ENCODE peak calls at places on chromosome 19, in four cellular contexts. H is BJ, U is fibroblast of villous mesenchyme, T is left ventricle myocardium inferior. M is an unnamed sample.

GRCh38 chr19:13056052-13056660 is 46.5 kb downstream of the LYL1 start:
- DNase-seq in T (peak), U (peak), H (no peak), M (no peak)

GRCh38 chr19:2014731-2015610 is 543 bp downstream of the BTBD2 start:
- DNase-seq in U (no peak), H (no peak), T (no peak), M (peak)

GRCh38 chr19:3801412-3802096 is 15.4 kb upstream of the MATK start:
- DNase-seq in H (no peak), T (peak), U (no peak), M (peak)

GRCh38 chr19:14383898-14384669 is 2.8 kb downstream of the ADGRE5 start:
- DNase-seq in U (peak), T (no peak), H (no peak), M (peak)

GRCh38 chr19:16473875-16474397 is 2.2 kb upstream of the EPS15L1 start:
- DNase-seq in H (no peak), T (no peak), U (no peak), M (no peak)

GRCh38 chr19:35925501-35925900 is 10.7 kb upstream of the LRFN3 start:
- DNase-seq in U (no peak), H (no peak), T (no peak), M (no peak)

GRCh38 chr19:6740589-6741348 is 1.3 kb downstream of the TRIP10 start:
- DNase-seq in H (no peak), U (peak), T (peak), M (no peak)

GRCh38 chr19:8641908-8642547 is 11.6 kb downstream of the NFILZ start:
- DNase-seq in H (no peak), T (no peak), U (peak), M (peak)

GRCh38 chr19:19627442-19627715 is 641 bp downstream of the LPAR2 start:
- DNase-seq in U (no peak), T (no peak), H (no peak), M (no peak)

GRCh38 chr19:5914946-5915781 is 1.1 kb downstream of the CAPS start:
- DNase-seq in U (no peak), H (no peak), T (no peak), M (no peak)

GRCh38 chr19:15583346-15583745 is 31.7 kb upstream of the CYP4F8 start:
- DNase-seq in U (no peak), T (no peak), H (no peak), M (no peak)

GRCh38 chr19:20167020-20167644 is at the start of gene ZNF486:
- DNase-seq in U (peak), H (peak), T (peak), M (peak)

GRCh38 chr19:29188704-29189375 is 24.1 kb downstream of the UQCRFS1 start:
- DNase-seq in U (no peak), T (no peak), H (no peak), M (no peak)

GRCh38 chr19:55487884-55488687 is at the start of gene SSC5D:
- DNase-seq in T (no peak), H (no peak), U (no peak), M (no peak)

GRCh38 chr19:5125376-5125775 is 156.5 kb downstream of the KDM4B start:
- DNase-seq in T (no peak), U (no peak), H (no peak), M (no peak)

GRCh38 chr19:2270572-2271515 is 11.1 kb downstream of the PEAK3 start:
- DNase-seq in H (no peak), U (peak), T (peak), M (peak)

GRCh38 chr19:45424191-45425058 is 708 bp upstream of the ERCC1 start:
- DNase-seq in T (peak), U (peak), H (peak), M (no peak)

GRCh38 chr19:21835429-21835809 is 563 bp downstream of the ZNF43 start:
- DNase-seq in H (no peak), T (no peak), U (no peak), M (no peak)

GRCh38 chr19:15846923-15847322 is 31.5 kb upstream of the OR10H1 start:
- DNase-seq in T (no peak), U (no peak), H (no peak), M (no peak)

GRCh38 chr19:3507371-3508120 is 1.4 kb downstream of the FZR1 start:
- DNase-seq in T (no peak), U (peak), H (no peak), M (no peak)

GRCh38 chr19:5403968-5404640 is 51.1 kb upstream of the ZNRF4 start:
- DNase-seq in H (peak), T (peak), U (peak), M (peak)

GRCh38 chr19:8306235-8307054 is 1.7 kb downstream of the CD320 start:
- DNase-seq in T (no peak), H (no peak), U (no peak), M (no peak)

GRCh38 chr19:14475251-14476073 is at the start of gene PTGER1:
- DNase-seq in H (no peak), T (no peak), U (peak), M (peak)

GRCh38 chr19:28711401-28711800 is 501.6 kb downstream of the UQCRFS1 start:
- DNase-seq in H (no peak), T (no peak), U (no peak), M (no peak)

GRCh38 chr19:17681505-17682125 is 6.5 kb downstream of the UNC13A start:
- DNase-seq in H (no peak), T (peak), U (peak), M (peak)

GRCh38 chr19:1668339-1669123 is 16.1 kb upstream of the TCF3 start:
- DNase-seq in U (no peak), T (no peak), H (no peak), M (peak)

GRCh38 chr19:1171755-1172352 is 2.2 kb downstream of the SBNO2 start:
- DNase-seq in H (no peak), T (no peak), U (no peak), M (no peak)

GRCh38 chr19:5967994-5968430 is 9.9 kb downstream of the RANBP3 start:
- DNase-seq in H (no peak), T (peak), U (peak), M (peak)

GRCh38 chr19:45231891-45232290 is 13.3 kb downstream of the EXOC3L2 start:
- DNase-seq in T (no peak), H (no peak), U (no peak), M (no peak)

GRCh38 chr19:2923510-2923909 is 21.3 kb downstream of the ZNF77 start:
- DNase-seq in H (peak), U (peak), T (no peak), M (no peak)

DNA sequence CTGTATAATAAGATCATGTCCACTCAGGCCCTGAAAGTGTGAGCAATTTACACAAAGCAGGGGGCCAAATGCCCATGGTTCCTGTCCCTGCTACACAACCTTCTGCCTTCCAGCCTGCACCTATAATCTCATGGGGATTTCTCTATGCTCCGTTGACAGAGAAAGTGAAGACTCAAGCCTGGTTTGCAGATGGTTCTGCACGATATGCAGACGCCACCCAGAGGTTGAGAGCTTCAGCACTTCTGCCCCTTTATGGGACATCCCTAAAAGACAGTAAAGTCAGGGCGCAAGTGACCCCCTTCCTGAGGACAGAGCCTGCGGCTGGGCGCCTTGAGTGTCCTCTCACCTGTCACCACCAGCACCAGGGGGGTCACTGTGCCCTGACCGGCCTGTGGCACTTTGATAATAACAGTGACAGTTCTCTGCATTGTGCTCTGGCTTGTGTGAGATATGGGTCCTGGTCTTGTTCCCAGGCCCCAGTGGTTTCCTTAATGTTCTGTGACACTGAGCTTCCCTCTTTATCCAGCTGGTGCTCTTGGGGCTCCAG is 15.1 kb downstream of the LILRA5 start:
- DNase-seq in H (no peak), T (no peak), U (no peak), M (no peak)
- TF ChIP-seq CTCF in H (peak), T (no peak), U (no peak), M (no peak)

DNA sequence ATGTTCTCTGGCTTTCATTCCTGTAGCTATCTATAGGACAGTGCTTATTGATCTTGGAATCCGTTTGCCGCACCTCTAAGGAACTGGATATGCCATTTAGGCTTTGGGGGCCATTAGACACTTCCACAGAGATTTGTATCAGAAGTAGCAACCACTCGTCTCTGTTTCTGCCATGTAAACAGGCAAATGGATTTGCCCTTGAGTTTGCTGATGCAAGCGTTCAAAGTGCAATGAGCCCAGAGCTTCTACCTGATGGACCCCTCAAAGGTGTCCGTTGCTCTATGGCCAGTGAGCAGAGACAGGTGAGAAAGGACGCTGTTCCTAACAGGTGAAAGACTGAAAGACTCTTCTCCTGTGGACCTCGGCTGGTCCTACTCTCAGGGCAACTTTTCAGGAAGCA is 302.9 kb downstream of the ZNF536 start:
- DNase-seq in T (no peak), H (no peak), U (no peak), M (no peak)
- TF ChIP-seq CTCF in T (no peak), H (no peak), U (no peak), M (no peak)

GRCh38 chr19:41646589-41647204 is 19.8 kb upstream of the CEACAM4 start:
- DNase-seq in U (no peak), T (no peak), H (no peak), M (no peak)
- TF ChIP-seq CTCF in U (peak), T (peak), H (peak), M (peak)

GRCh38 chr19:39183100-39183499 is 13.7 kb upstream of the NCCRP1 start:
- DNase-seq in T (no peak), H (no peak), U (no peak), M (no peak)
- TF ChIP-seq CTCF in T (no peak), H (no peak), U (no peak), M (no peak)

DNA sequence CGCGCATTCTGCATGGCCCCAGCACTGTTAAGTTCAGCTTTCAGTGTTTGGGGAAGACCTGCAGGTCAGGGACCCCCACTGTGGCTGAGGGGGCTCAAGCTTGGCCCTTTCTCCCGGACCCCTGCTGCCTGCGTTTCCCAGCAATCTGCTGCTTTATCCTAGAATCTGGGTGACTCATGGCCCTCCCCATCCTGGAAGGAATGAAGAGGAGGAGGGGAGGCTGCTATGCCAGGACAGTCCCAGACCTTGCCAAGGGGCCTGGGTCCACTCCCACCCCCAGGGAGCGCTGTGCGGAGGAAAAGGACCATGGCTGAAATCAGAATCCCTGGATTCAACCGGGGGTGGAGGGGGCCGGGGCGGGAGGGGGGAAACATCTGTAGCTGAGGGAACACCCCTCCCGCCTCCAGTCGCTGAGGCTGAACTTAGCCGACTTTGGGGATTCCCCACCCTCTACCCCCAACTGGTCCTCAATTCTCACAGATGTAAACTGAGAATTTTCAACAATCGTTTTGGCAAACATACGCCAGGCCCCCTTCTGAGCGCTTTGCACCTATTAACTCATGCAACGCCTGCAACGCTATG is 20.6 kb downstream of the ZNF114 start:
- DNase-seq in U (peak), H (no peak), T (no peak), M (no peak)
- TF ChIP-seq CTCF in U (peak), H (peak), T (no peak), M (no peak)

GRCh38 chr19:30439271-30439750 is 67.1 kb downstream of the ZNF536 start:
- DNase-seq in H (no peak), U (no peak), T (no peak), M (no peak)

GRCh38 chr19:30437869-30438268 is 65.7 kb downstream of the ZNF536 start:
- DNase-seq in H (no peak), T (no peak), U (no peak), M (no peak)

GRCh38 chr19:30430206-30430734 is 58.1 kb downstream of the ZNF536 start:
- DNase-seq in U (no peak), H (no peak), T (no peak), M (no peak)

GRCh38 chr19:30431591-30431990 is 59.4 kb downstream of the ZNF536 start:
- DNase-seq in T (no peak), U (no peak), H (no peak), M (no peak)

GRCh38 chr19:30434797-30435594 is 62.8 kb downstream of the ZNF536 start:
- DNase-seq in H (no peak), U (no peak), T (no peak), M (no peak)
- TF ChIP-seq CTCF in H (no peak), U (no peak), T (no peak), M (no peak)

GRCh38 chr19:51108066-51108804 is at the start of gene CTU1:
- DNase-seq in H (peak), U (peak), T (peak), M (peak)

GRCh38 chr19:51103811-51104470 is 4.3 kb downstream of the CTU1 start:
- DNase-seq in T (no peak), U (no peak), H (no peak), M (no peak)

GRCh38 chr19:51110666-51110971 is 2.4 kb upstream of the CTU1 start:
- DNase-seq in U (no peak), H (no peak), T (no peak), M (no peak)

GRCh38 chr19:51108805-51109146 is 567 bp upstream of the CTU1 start:
- DNase-seq in H (no peak), U (no peak), T (no peak), M (no peak)

GRCh38 chr19:51107406-51108065 is 673 bp downstream of the CTU1 start:
- DNase-seq in T (no peak), U (no peak), H (no peak), M (no peak)
- TF ChIP-seq CTCF in T (no peak), U (no peak), H (no peak), M (no peak)

M was measured in GM10248.